ENCODE peak calls at places on chromosomes 11 and 22, in six cellular contexts. One of them, this sample, is unnamed.

GRCh38 chr22:17816649-17817048 is 42.4 kb upstream of the BID start:
- DNase-seq in HCT116: no peak
- DNase-seq in ovary: no peak
- DNase-seq in tibial artery: no peak
- DNase-seq in kidney epithelial cell: no peak
- DNase-seq in prostate gland: no peak
- DNase-seq in this sample: no peak

GRCh38 chr11:104645276-104646018 is 252.8 kb downstream of the CASP12 start:
- DNase-seq in HCT116: no peak
- DNase-seq in ovary: no peak
- DNase-seq in tibial artery: no peak
- DNase-seq in kidney epithelial cell: no peak
- DNase-seq in prostate gland: no peak
- DNase-seq in this sample: no peak

GRCh38 chr11:63610604-63611394 is 3.4 kb downstream of the PLAAT3 start:
- DNase-seq in HCT116: no peak
- DNase-seq in ovary: peak; percentile 42
- DNase-seq in tibial artery: no peak
- DNase-seq in kidney epithelial cell: no peak
- DNase-seq in prostate gland: no peak
- DNase-seq in this sample: no peak

GRCh38 chr11:72037554-72038311 is 39.0 kb downstream of the IL18BP start:
- DNase-seq in HCT116: no peak
- DNase-seq in ovary: no peak
- DNase-seq in tibial artery: no peak
- DNase-seq in kidney epithelial cell: no peak
- DNase-seq in prostate gland: no peak
- DNase-seq in this sample: no peak

GRCh38 chr11:130721736-130722135 is 194.5 kb downstream of the SNX19 start:
- DNase-seq in HCT116: no peak
- DNase-seq in ovary: no peak
- DNase-seq in tibial artery: no peak
- DNase-seq in kidney epithelial cell: no peak
- DNase-seq in prostate gland: no peak
- DNase-seq in this sample: no peak

GRCh38 chr22:24156146-24156914 is 25.0 kb upstream of the SUSD2 start:
- DNase-seq in HCT116: no peak
- DNase-seq in ovary: peak; percentile 59
- DNase-seq in tibial artery: no peak
- DNase-seq in kidney epithelial cell: no peak
- DNase-seq in prostate gland: no peak
- DNase-seq in this sample: no peak

GRCh38 chr11:104624021-104624420 is 274.2 kb downstream of the CASP12 start:
- DNase-seq in HCT116: no peak
- DNase-seq in ovary: no peak
- DNase-seq in tibial artery: no peak
- DNase-seq in kidney epithelial cell: no peak
- DNase-seq in prostate gland: no peak
- DNase-seq in this sample: no peak

GRCh38 chr11:114291381-114291780 is 4.8 kb upstream of the NNMT start:
- DNase-seq in HCT116: no peak
- DNase-seq in ovary: no peak
- DNase-seq in tibial artery: no peak
- DNase-seq in kidney epithelial cell: no peak
- DNase-seq in prostate gland: no peak
- DNase-seq in this sample: no peak

GRCh38 chr11:111512296-111513239 is at the start of gene BTG4:
- DNase-seq in HCT116: no peak
- DNase-seq in ovary: peak; percentile 12
- DNase-seq in tibial artery: no peak
- DNase-seq in kidney epithelial cell: no peak
- DNase-seq in prostate gland: no peak
- DNase-seq in this sample: no peak

GRCh38 chr11:26522912-26523610 is 49.0 kb downstream of the MUC15 start:
- DNase-seq in HCT116: no peak
- DNase-seq in ovary: no peak
- DNase-seq in tibial artery: no peak
- DNase-seq in kidney epithelial cell: peak; percentile 7
- DNase-seq in prostate gland: no peak
- DNase-seq in this sample: no peak

GRCh38 chr11:12177739-12178338 is 67.4 kb downstream of the MICAL2 start:
- DNase-seq in HCT116: no peak
- DNase-seq in ovary: no peak
- DNase-seq in tibial artery: no peak
- DNase-seq in kidney epithelial cell: no peak
- DNase-seq in prostate gland: no peak
- DNase-seq in this sample: no peak

GRCh38 chr11:25037431-25037830 is 540.6 kb downstream of the LUZP2 start:
- DNase-seq in HCT116: no peak
- DNase-seq in ovary: no peak
- DNase-seq in tibial artery: no peak
- DNase-seq in kidney epithelial cell: no peak
- DNase-seq in prostate gland: no peak
- DNase-seq in this sample: no peak

GRCh38 chr11:116537736-116538135 is 235.1 kb downstream of the BUD13 start:
- DNase-seq in HCT116: no peak
- DNase-seq in ovary: no peak
- DNase-seq in tibial artery: no peak
- DNase-seq in kidney epithelial cell: no peak
- DNase-seq in prostate gland: no peak
- DNase-seq in this sample: no peak
- H3K27me3 ChIP-seq in HCT116: peaks cover 95% of the 10 kb centered on the region
- H3K27me3 ChIP-seq in ovary: no peaks in the 10 kb centered on the region
- H3K27me3 ChIP-seq in tibial artery: no peaks in the 10 kb centered on the region
- H3K27me3 ChIP-seq in kidney epithelial cell: peaks cover 6% of the 10 kb centered on the region
- H3K27me3 ChIP-seq in prostate gland: peaks cover 4% of the 10 kb centered on the region
- H3K27me3 ChIP-seq in this sample: no peaks in the 10 kb centered on the region

DNA sequence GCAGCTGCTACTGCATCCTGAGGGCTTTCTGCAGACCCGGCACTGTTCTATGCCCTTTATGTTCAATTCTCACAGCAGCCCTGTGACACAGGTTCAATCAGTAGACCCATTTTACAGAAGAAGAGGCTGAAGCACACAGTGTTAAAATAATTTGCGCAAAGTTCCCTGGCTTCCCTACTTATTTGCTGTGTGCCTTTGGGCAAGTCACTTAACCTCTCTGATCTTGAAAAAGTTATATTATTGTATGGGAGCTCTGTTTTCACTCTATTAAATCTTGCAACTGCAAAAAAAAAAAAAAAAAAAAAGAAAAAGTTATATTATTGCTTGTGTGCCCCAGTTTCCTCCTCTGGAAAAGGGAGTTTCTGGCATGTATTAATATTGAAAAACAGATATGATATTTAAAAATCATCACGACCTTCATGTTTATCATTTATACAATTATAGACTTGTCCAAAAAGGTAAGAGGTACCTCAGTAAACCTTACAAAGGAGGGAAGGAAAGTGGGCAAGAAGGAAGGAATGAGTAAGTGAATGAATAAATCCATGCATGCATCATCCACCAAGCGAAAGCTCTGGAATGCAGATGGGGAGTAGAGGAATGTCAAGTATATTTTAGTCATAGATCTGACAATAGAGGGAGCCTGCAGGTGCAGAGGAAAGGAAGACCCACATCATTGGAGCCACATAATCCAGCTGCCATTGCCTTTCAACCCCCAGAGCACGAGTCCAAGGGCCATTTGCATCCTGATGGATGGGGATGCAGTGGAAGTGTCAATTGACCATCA is 21.2 kb upstream of the ISX start:
- DNase-seq in HCT116: no peak
- DNase-seq in ovary: no peak
- DNase-seq in tibial artery: no peak
- DNase-seq in kidney epithelial cell: no peak
- DNase-seq in prostate gland: no peak
- DNase-seq in this sample: no peak
- H3K27me3 ChIP-seq in HCT116: peaks cover 10% of the 10 kb centered on the region
- H3K27me3 ChIP-seq in ovary: no peaks in the 10 kb centered on the region
- H3K27me3 ChIP-seq in tibial artery: no peaks in the 10 kb centered on the region
- H3K27me3 ChIP-seq in kidney epithelial cell: no peaks in the 10 kb centered on the region
- H3K27me3 ChIP-seq in prostate gland: no peaks in the 10 kb centered on the region
- H3K27me3 ChIP-seq in this sample: no peaks in the 10 kb centered on the region

GRCh38 chr11:31826530-31827438 is 15.7 kb upstream of the PAX6 start:
- DNase-seq in HCT116: no peak
- DNase-seq in ovary: no peak
- DNase-seq in tibial artery: no peak
- DNase-seq in kidney epithelial cell: no peak
- DNase-seq in prostate gland: no peak
- DNase-seq in this sample: no peak

GRCh38 chr11:31824791-31825452 is 13.8 kb upstream of the PAX6 start:
- DNase-seq in HCT116: no peak
- DNase-seq in ovary: no peak
- DNase-seq in tibial artery: no peak
- DNase-seq in kidney epithelial cell: no peak
- DNase-seq in prostate gland: no peak
- DNase-seq in this sample: no peak

GRCh38 chr11:31825453-31826391 is 14.6 kb upstream of the PAX6 start:
- DNase-seq in HCT116: no peak
- DNase-seq in ovary: no peak
- DNase-seq in tibial artery: no peak
- DNase-seq in kidney epithelial cell: no peak
- DNase-seq in prostate gland: no peak
- DNase-seq in this sample: no peak

GRCh38 chr11:31828217-31828616 is 17.1 kb upstream of the PAX6 start:
- DNase-seq in HCT116: no peak
- DNase-seq in ovary: no peak
- DNase-seq in tibial artery: no peak
- DNase-seq in kidney epithelial cell: no peak
- DNase-seq in prostate gland: no peak
- DNase-seq in this sample: no peak

DNA sequence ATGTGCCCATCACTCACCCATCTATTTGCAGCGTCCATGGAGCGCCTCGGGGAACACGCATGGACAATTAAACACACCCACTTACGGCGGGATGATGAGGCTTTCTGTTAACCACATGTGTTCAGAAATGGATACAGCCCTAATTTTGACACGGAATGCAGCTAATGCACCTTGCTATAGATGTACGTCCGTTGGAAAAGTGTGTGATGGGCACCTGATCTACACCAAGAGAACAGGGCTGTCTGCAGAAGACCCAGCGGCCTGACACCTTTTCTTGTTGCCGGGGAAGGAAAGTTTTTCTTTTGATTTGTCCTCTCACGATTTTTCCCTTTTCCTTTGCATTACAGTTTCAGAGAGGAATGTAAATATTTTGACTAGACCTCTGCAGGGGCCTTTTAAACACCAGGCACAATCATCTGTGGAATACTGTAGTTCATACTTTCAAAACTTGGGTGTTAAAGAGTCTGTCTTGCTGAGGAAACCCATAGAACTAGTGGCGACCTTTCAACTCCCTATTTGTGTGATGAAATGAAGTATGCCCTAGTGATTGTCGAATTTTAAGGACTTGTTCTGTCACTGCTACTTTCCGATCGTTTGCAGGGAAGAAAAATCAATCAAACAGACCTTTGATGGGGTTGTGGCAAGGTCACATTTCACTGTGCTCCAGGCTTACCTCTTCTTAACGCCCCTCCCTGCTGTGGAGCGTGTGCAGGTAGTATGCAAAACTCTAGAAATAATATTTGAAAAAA is 16.5 kb upstream of the PAX6 start:
- DNase-seq in HCT116: no peak
- DNase-seq in ovary: no peak
- DNase-seq in tibial artery: no peak
- DNase-seq in kidney epithelial cell: no peak
- DNase-seq in prostate gland: no peak
- DNase-seq in this sample: no peak
- H3K27me3 ChIP-seq in HCT116: no peaks in the 10 kb centered on the region
- H3K27me3 ChIP-seq in ovary: no peaks in the 10 kb centered on the region
- H3K27me3 ChIP-seq in tibial artery: peaks cover 4% of the 10 kb centered on the region
- H3K27me3 ChIP-seq in kidney epithelial cell: peaks cover 70% of the 10 kb centered on the region
- H3K27me3 ChIP-seq in prostate gland: peaks cover 51% of the 10 kb centered on the region
- H3K27me3 ChIP-seq in this sample: peaks cover 91% of the 10 kb centered on the region

GRCh38 chr11:19938866-19939265 is 221.4 kb downstream of the DBX1 start:
- DNase-seq in HCT116: no peak
- DNase-seq in ovary: no peak
- DNase-seq in tibial artery: no peak
- DNase-seq in kidney epithelial cell: no peak
- DNase-seq in prostate gland: no peak
- DNase-seq in this sample: no peak
- H3K27me3 ChIP-seq in HCT116: no peaks in the 10 kb centered on the region
- H3K27me3 ChIP-seq in ovary: no peaks in the 10 kb centered on the region
- H3K27me3 ChIP-seq in tibial artery: no peaks in the 10 kb centered on the region
- H3K27me3 ChIP-seq in kidney epithelial cell: no peaks in the 10 kb centered on the region
- H3K27me3 ChIP-seq in prostate gland: no peaks in the 10 kb centered on the region
- H3K27me3 ChIP-seq in this sample: no peaks in the 10 kb centered on the region

GRCh38 chr11:69935941-69936505 is 116.8 kb upstream of the FGF3 start:
- DNase-seq in HCT116: no peak
- DNase-seq in ovary: no peak
- DNase-seq in tibial artery: no peak
- DNase-seq in kidney epithelial cell: no peak
- DNase-seq in prostate gland: no peak
- DNase-seq in this sample: no peak

GRCh38 chr11:69931060-69931910 is 112.1 kb upstream of the FGF3 start:
- DNase-seq in HCT116: no peak
- DNase-seq in ovary: no peak
- DNase-seq in tibial artery: no peak
- DNase-seq in kidney epithelial cell: no peak
- DNase-seq in prostate gland: no peak
- DNase-seq in this sample: no peak

GRCh38 chr11:69930081-69931059 is 111.2 kb upstream of the FGF3 start:
- DNase-seq in HCT116: no peak
- DNase-seq in ovary: no peak
- DNase-seq in tibial artery: no peak
- DNase-seq in kidney epithelial cell: no peak
- DNase-seq in prostate gland: no peak
- DNase-seq in this sample: peak; percentile 45

GRCh38 chr11:69934861-69935494 is 115.8 kb upstream of the FGF3 start:
- DNase-seq in HCT116: peak; percentile 82
- DNase-seq in ovary: no peak
- DNase-seq in tibial artery: no peak
- DNase-seq in kidney epithelial cell: no peak
- DNase-seq in prostate gland: no peak
- DNase-seq in this sample: no peak

DNA sequence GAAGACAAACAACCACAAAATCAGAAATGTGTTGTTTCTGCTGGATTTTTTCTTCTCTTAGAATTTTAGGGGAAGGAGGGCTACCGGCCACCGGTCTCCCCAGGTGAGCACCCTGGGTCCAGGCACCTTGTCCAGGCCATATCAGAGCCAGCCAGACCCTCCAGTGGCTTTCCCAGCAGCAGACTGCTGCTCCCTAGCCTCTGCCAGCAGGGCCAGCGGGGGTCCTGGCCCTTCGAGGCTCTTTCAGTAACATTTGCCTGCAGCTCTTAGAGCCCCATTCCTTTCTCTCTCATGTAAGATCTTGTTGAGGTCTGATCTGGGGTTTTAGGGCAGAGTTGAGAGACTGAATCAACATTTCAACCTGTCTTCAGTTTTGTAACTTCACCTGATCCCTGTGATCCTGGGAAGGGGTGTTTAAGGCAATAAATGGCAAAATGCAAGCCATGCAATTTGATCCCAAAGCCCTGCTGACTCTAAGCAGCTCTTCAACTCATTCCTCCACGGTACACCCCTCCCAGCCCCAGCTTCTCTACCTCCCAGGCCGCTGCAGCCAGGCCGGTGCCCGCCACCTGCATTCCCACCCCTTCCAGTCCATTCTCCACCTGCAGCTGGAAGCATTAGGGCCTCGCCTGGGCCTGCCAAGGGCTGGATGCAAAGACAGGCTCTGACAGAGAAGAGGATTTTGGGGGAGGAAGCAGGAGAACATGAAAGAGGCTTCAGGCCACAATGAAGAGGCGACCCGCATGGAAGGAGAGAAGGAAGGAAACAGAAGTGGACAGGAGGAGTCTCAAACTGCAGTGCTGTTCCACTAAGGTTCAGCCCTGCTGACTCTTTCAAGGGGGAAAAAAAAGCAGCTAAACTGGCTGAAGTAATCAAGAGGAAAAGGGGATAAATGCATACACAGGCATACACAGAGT is 113.0 kb upstream of the FGF3 start:
- DNase-seq in HCT116: no peak
- DNase-seq in ovary: no peak
- DNase-seq in tibial artery: no peak
- DNase-seq in kidney epithelial cell: no peak
- DNase-seq in prostate gland: no peak
- DNase-seq in this sample: no peak
- H3K27me3 ChIP-seq in HCT116: no peaks in the 10 kb centered on the region
- H3K27me3 ChIP-seq in ovary: no peaks in the 10 kb centered on the region
- H3K27me3 ChIP-seq in tibial artery: no peaks in the 10 kb centered on the region
- H3K27me3 ChIP-seq in kidney epithelial cell: peaks cover 25% of the 10 kb centered on the region
- H3K27me3 ChIP-seq in prostate gland: no peaks in the 10 kb centered on the region
- H3K27me3 ChIP-seq in this sample: no peaks in the 10 kb centered on the region